ENCODE peak calls at places on chromosomes 6 and 20, in ten cellular contexts. U is mesendoderm; A is uterus; S is cardiac muscle cell; J is mucosa of descending colon; X is psoas muscle; W is CD8-positive, alpha-beta T cell; P is aorta; M is lower lobe of right lung; T is colonic mucosa. R is an unnamed sample. For H3K4me1, the result is how much of the 10 kb centered on the place peaks cover.

GRCh38 chr6:67898875-67899274 is 736.2 kb upstream of the ADGRB3 start:
- DNase-seq in U (no peak), A (no peak), S (no peak), J (no peak), X (no peak), W (no peak), P (no peak), M (no peak), T (no peak), R (no peak)

GRCh38 chr20:51385941-51386530 is 156.5 kb downstream of the NFATC2 start:
- DNase-seq in U (peak), A (no peak), S (peak), J (peak), X (no peak), W (no peak), P (no peak), M (no peak), T (no peak), R (no peak)

GRCh38 chr20:23795526-23795925 is 31.0 kb downstream of the CST2 start:
- DNase-seq in U (no peak), A (no peak), S (no peak), J (no peak), X (no peak), W (no peak), P (no peak), M (no peak), T (no peak), R (no peak)

GRCh38 chr6:127100510-127101140 is 17.8 kb upstream of the RSPO3 start:
- DNase-seq in U (peak), A (no peak), S (no peak), J (no peak), X (no peak), W (no peak), P (no peak), M (no peak), T (no peak), R (no peak)

GRCh38 chr6:87848616-87849015 is 146.6 kb upstream of the AKIRIN2 start:
- DNase-seq in U (no peak), A (no peak), S (no peak), J (peak), X (no peak), W (no peak), P (no peak), M (no peak), T (peak), R (peak)

GRCh38 chr20:44904377-44904776 is 5.5 kb upstream of the PABPC1L start:
- DNase-seq in U (no peak), A (no peak), S (no peak), J (no peak), X (no peak), W (no peak), P (no peak), M (no peak), T (no peak), R (no peak)

GRCh38 chr20:19212524-19213502 is at the start of gene SLC24A3:
- DNase-seq in U (peak), A (peak), S (peak), J (peak), X (peak), W (no peak), P (peak), M (peak), T (peak), R (peak)

GRCh38 chr6:109454483-109455160 is 950 bp downstream of the MICAL1 start:
- DNase-seq in U (no peak), A (no peak), S (no peak), J (peak), X (no peak), W (peak), P (peak), M (peak), T (peak), R (no peak)

GRCh38 chr6:101126501-101126900 is 245.4 kb upstream of the ASCC3 start:
- DNase-seq in U (no peak), A (no peak), S (no peak), J (no peak), X (no peak), W (no peak), P (no peak), M (no peak), T (no peak), R (no peak)

GRCh38 chr6:150116195-150116800 is 26.5 kb upstream of the PPP1R14C start:
- DNase-seq in U (no peak), A (no peak), S (no peak), J (no peak), X (no peak), W (no peak), P (no peak), M (no peak), T (no peak), R (no peak)

GRCh38 chr6:107692351-107692750 is 131.8 kb downstream of the SCML4 start:
- DNase-seq in U (no peak), A (no peak), S (no peak), J (no peak), X (no peak), W (no peak), P (no peak), M (no peak), T (no peak), R (no peak)

GRCh38 chr6:51077967-51078518 is 259.4 kb downstream of the TFAP2B start:
- DNase-seq in U (peak), A (no peak), S (no peak), J (no peak), X (no peak), W (no peak), P (no peak), M (no peak), T (no peak), R (no peak)

GRCh38 chr6:683742-684440 is 9.0 kb downstream of the EXOC2 start:
- DNase-seq in U (peak), A (no peak), S (peak), J (peak), X (no peak), W (no peak), P (no peak), M (no peak), T (peak), R (peak)

GRCh38 chr6:108895591-108895990 is 47.4 kb downstream of the ARMC2 start:
- DNase-seq in U (no peak), A (no peak), S (no peak), J (no peak), X (no peak), W (no peak), P (no peak), M (no peak), T (no peak), R (no peak)

GRCh38 chr6:124793406-124793805 is 168.8 kb upstream of the RNF217 start:
- DNase-seq in U (no peak), A (no peak), S (no peak), J (no peak), X (no peak), W (no peak), P (no peak), M (no peak), T (no peak), R (no peak)

GRCh38 chr6:101398716-101399626 is 5.5 kb downstream of the GRIK2 start:
- DNase-seq in U (no peak), A (no peak), S (no peak), J (no peak), X (no peak), W (no peak), P (no peak), M (no peak), T (no peak), R (no peak)

GRCh38 chr20:14232650-14233049 is 104.8 kb downstream of the FLRT3 start:
- DNase-seq in U (no peak), A (no peak), S (no peak), J (no peak), X (no peak), W (no peak), P (no peak), M (no peak), T (no peak), R (no peak)

GRCh38 chr6:89239338-89239737 is 22.2 kb upstream of the GABRR1 start:
- DNase-seq in U (peak), A (no peak), S (no peak), J (peak), X (no peak), W (no peak), P (no peak), M (no peak), T (no peak), R (no peak)

DNA sequence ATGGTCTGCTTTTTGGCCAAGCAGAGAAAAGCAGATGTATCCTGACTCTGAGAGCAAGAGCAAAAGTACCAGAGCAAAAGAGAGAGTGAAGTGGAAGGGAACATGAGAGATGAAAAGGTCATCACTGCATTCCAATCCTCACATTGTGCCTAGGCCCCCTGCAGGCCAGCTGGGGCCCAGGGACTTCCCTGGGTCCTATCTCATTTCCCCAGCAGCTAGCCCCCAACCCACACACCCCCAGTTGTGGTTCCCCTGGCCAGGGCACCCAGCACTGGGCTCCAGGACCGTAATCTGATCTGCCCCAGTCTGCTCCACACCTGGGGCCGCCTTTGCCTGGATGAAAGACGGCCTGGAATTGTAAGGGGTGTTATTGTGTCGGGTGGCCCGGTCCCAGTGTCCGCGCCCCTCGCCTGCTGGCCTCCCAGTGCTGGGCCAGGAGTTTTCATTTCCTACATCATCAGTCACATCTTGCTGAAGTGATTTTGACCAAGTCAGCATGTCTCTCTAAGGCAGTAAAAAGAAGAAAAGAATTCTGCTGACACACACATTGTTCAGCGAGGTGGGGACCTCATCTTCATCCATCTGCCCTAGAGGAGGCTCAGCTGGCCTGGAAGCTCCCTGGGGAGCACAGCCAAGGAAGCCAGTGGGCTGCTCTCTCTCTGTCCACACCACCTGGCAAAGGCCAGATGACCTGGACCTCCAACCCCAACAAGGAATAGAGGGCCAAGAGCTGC is 3.9 kb upstream of the BMP7 start:
- DNase-seq in U (peak), A (no peak), S (no peak), J (no peak), X (no peak), W (no peak), P (no peak), M (no peak), T (no peak), R (no peak)
- H3K4me1 ChIP-seq in U (under half), A (under half), S (under half), J (under half), X (under half), W (under half), P (under half), M (under half), T (under half), R (under half)

GRCh38 chr6:130644175-130644574 is 183.0 kb upstream of the SMLR1 start:
- DNase-seq in U (no peak), A (no peak), S (no peak), J (no peak), X (no peak), W (no peak), P (no peak), M (no peak), T (no peak), R (no peak)

GRCh38 chr6:130647221-130647620 is 180.0 kb upstream of the SMLR1 start:
- DNase-seq in U (no peak), A (no peak), S (no peak), J (no peak), X (no peak), W (no peak), P (no peak), M (no peak), T (no peak), R (no peak)

GRCh38 chr6:130643361-130643760 is 183.8 kb upstream of the SMLR1 start:
- DNase-seq in U (no peak), A (no peak), S (no peak), J (no peak), X (no peak), W (no peak), P (no peak), M (no peak), T (no peak), R (no peak)
- H3K4me3 ChIP-seq in U (no peak), A (no peak), S (no peak), J (no peak), X (no peak), W (no peak), P (no peak), M (no peak), T (no peak), R (no peak)

GRCh38 chr6:145263807-145264206 is 471.5 kb downstream of the EPM2A start:
- DNase-seq in U (no peak), A (no peak), S (peak), J (no peak), X (no peak), W (no peak), P (no peak), M (no peak), T (no peak), R (no peak)

GRCh38 chr6:145271601-145272000 is 463.7 kb downstream of the EPM2A start:
- DNase-seq in U (no peak), A (no peak), S (no peak), J (no peak), X (no peak), W (no peak), P (no peak), M (no peak), T (no peak), R (no peak)

GRCh38 chr6:145266432-145267075 is 468.8 kb downstream of the EPM2A start:
- DNase-seq in U (no peak), A (no peak), S (no peak), J (no peak), X (no peak), W (no peak), P (no peak), M (no peak), T (no peak), R (no peak)

GRCh38 chr6:145271086-145271485 is 464.2 kb downstream of the EPM2A start:
- DNase-seq in U (no peak), A (no peak), S (no peak), J (peak), X (no peak), W (no peak), P (no peak), M (no peak), T (peak), R (no peak)

DNA sequence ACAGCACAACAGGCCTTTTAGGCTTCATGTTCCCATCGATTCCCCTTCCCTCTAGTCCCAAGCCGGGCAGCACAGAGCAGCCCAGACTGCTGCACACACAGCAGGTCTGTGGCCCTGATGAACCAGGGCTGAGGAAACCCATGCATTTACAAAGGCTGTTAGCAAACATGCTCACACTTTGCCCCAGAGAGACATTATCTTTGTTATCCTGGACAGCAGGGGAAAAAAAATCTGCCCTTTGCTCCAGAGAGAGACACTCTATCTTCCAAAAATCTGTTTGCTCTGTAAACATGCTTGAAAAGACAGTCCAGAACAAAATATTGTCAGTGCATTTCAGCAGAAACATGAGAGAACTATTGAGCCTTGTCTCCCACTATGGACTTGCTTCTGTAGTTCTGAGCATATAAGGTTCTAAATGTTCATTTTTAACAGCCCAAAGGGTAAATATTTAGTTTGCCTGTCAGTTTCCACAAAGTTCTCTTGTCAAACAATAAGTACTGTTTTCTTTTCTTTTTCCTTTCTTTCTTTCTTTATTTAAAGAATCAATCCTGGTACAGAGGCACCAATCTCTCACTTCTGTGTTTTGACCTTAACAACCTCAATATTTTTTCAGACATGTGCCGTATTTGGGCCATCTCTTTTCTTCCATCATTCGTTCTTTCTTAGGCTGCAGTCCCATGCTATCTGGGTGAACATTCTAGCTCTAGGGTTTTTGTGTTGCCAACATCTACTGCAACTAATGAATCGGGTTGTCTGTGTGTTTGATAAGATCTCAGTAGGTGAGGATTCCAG is 468.0 kb downstream of the EPM2A start:
- DNase-seq in U (no peak), A (no peak), S (no peak), J (peak), X (no peak), W (no peak), P (no peak), M (no peak), T (no peak), R (no peak)
- H3K4me1 ChIP-seq in U (under half), A (under half), S (under half), J (under half), X (under half), W (under half), P (under half), M (under half), T (under half), R (under half)

GRCh38 chr6:116766506-116767176 is 1.1 kb upstream of the FAM162B start:
- DNase-seq in U (no peak), A (no peak), S (no peak), J (no peak), X (no peak), W (no peak), P (no peak), M (no peak), T (no peak), R (no peak)

GRCh38 chr6:116763871-116764270 is 1.6 kb downstream of the FAM162B start:
- DNase-seq in U (no peak), A (no peak), S (no peak), J (no peak), X (no peak), W (no peak), P (no peak), M (no peak), T (no peak), R (no peak)

GRCh38 chr6:116764961-116765841 is at the start of gene FAM162B:
- DNase-seq in U (peak), A (peak), S (peak), J (peak), X (peak), W (no peak), P (no peak), M (peak), T (peak), R (peak)

GRCh38 chr6:116763048-116763447 is 2.5 kb downstream of the FAM162B start:
- DNase-seq in U (no peak), A (no peak), S (no peak), J (no peak), X (no peak), W (no peak), P (no peak), M (no peak), T (no peak), R (no peak)

GRCh38 chr6:116764557-116764960 is 960 bp downstream of the FAM162B start:
- DNase-seq in U (peak), A (no peak), S (peak), J (no peak), X (peak), W (no peak), P (no peak), M (no peak), T (no peak), R (peak)
- H3K4me3 ChIP-seq in U (peak), A (peak), S (peak), J (no peak), X (peak), W (no peak), P (no peak), M (peak), T (peak), R (peak)

DNA sequence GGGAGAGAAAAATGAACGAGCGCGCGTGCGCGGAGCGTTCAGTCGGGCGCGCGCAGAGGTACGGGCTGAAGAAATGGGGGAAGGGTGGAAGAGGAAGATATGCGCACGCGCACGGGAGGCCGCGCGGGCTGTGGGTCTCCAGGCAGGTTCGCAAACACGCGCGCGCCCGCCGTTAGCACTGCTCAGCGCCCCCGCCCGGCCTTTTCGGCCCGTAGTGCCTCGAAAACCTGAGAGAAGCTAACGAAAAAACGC is 393 bp downstream of the BCLAF1 start:
- DNase-seq in U (peak), A (peak), S (peak), J (peak), X (peak), W (peak), P (peak), M (peak), T (peak), R (peak)
- H3K4me1 ChIP-seq in U (under half), A (under half), S (under half), J (under half), X (half or more), W (under half), P (under half), M (half or more), T (under half), R (under half)

GRCh38 chr6:52538921-52539354 is 37.9 kb downstream of the TRAM2 start:
- DNase-seq in U (peak), A (no peak), S (no peak), J (no peak), X (no peak), W (no peak), P (no peak), M (no peak), T (no peak), R (no peak)
- H3K4me3 ChIP-seq in U (no peak), A (no peak), S (no peak), J (no peak), X (no peak), W (no peak), P (no peak), M (no peak), T (no peak), R (no peak)

DNA sequence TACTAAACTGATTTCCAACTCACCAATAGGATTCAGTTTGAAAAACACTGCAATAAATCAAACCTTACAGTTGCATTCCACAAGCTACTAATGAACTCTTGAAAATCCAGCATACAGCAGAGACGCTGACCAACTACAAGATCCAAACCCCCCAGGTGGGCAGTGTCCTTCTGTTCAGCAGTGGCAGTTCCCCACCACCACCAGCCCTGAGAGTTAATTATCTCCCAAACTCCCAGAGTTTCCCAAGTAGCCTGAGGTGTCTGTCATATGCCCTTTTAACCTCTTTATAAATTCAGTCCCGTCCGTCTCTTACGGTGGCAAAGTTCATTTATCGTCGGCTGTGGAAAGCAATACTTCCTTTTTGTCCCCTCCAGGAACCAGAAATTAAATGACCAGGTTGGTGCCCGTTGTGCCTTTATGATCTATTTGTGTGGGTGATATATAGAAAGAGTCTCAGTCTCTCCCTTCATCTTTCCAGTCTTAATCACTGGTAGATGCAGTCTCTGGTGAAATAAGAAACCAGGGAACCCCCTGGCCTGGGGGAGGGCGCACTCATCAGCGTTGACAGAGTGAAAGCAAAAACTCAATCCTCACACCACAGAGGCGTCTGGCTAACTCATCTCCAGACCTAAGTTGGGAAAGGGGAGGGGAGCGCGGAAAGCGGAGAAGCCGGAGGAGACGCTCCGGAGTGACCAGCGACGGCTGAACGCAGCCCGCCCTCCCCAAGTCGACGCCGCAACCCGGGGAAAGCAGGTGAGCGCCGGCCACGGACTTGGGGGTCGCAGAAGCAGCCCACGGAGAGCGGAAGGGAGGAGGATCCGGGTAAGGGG is 717 bp downstream of the MRPL14 start:
- DNase-seq in U (peak), A (peak), S (peak), J (peak), X (peak), W (no peak), P (peak), M (peak), T (peak), R (peak)
- H3K4me1 ChIP-seq in U (under half), A (under half), S (under half), J (under half), X (under half), W (half or more), P (under half), M (half or more), T (under half), R (under half)

GRCh38 chr6:112233864-112234263 is 20.5 kb downstream of the LAMA4 start:
- DNase-seq in U (no peak), A (no peak), S (no peak), J (no peak), X (no peak), W (no peak), P (no peak), M (no peak), T (no peak), R (peak)
- H3K4me3 ChIP-seq in U (no peak), A (no peak), S (no peak), J (no peak), X (no peak), W (no peak), P (no peak), M (no peak), T (no peak), R (no peak)